ENCODE peak calls at places on chromosomes 3 and 15, in ten cellular contexts. O is astrocyte; I is colonic mucosa; R is CD8-positive, alpha-beta memory T cell; J is CD8-positive, alpha-beta T cell; E is MG63; K is heart left ventricle; L is IMR-90; M is sigmoid colon; S is left ventricle myocardium inferior. N is an unnamed sample.

GRCh38 chr3:129942296-129942695 is 32.2 kb upstream of the TRH start:
- DNase-seq in E (peak; percentile 53), S (peak; percentile 44), J (no peak), K (peak; percentile 61), O (peak; percentile 19), L (peak; percentile 49), M (no peak), R (no peak), I (peak; percentile 51), N (no peak)

GRCh38 chr3:172132159-172132586 is 92.8 kb downstream of the FNDC3B start:
- DNase-seq in R (no peak), S (no peak), I (no peak), J (no peak), E (no peak), L (no peak), O (no peak), M (no peak), K (no peak), N (no peak)

GRCh38 chr3:101099791-101100190 is 106.6 kb upstream of the ABI3BP start:
- DNase-seq in R (no peak), S (no peak), O (no peak), L (no peak), I (no peak), J (no peak), K (no peak), E (no peak), M (no peak), N (no peak)

GRCh38 chr3:117404756-117405155 is 695.2 kb downstream of the TUSC7 start:
- DNase-seq in E (no peak), R (no peak), M (no peak), O (no peak), K (no peak), L (no peak), J (no peak), S (no peak), I (no peak), N (no peak)

GRCh38 chr15:89358755-89359439 is 24.3 kb upstream of the POLG start:
- DNase-seq in R (peak; percentile 77), L (peak; percentile 56), M (peak; percentile 81), J (peak; percentile 75), S (peak; percentile 68), E (peak; percentile 64), O (peak; percentile 32), K (peak; percentile 61), I (peak; percentile 71), N (no peak)

GRCh38 chr3:8324727-8325126 is 176.9 kb upstream of the LMCD1 start:
- DNase-seq in S (peak; percentile 23), M (no peak), L (peak; percentile 27), J (peak; percentile 40), E (peak; percentile 20), I (no peak), R (peak; percentile 17), O (peak; percentile 30), K (peak; percentile 28), N (no peak)

GRCh38 chr15:75732809-75733451 is 20.3 kb upstream of the CSPG4 start:
- DNase-seq in I (peak; percentile 79), J (no peak), E (peak; percentile 68), K (peak; percentile 68), O (peak; percentile 26), S (peak; percentile 71), L (peak; percentile 65), M (peak; percentile 89), R (peak; percentile 27), N (no peak)

GRCh38 chr3:127706785-127707351 is 34.1 kb downstream of the ABTB1 start:
- DNase-seq in E (no peak), M (peak; percentile 63), R (no peak), J (no peak), K (peak; percentile 31), S (no peak), L (no peak), I (no peak), O (no peak), N (no peak)

GRCh38 chr3:14125193-14126016 is 553 bp downstream of the TMEM43 start:
- DNase-seq in I (peak; percentile 80), E (peak; percentile 85), M (peak; percentile 88), K (peak; percentile 72), L (peak; percentile 94), R (peak; percentile 17), S (peak; percentile 42), J (peak; percentile 51), O (peak; percentile 91), N (peak; percentile 96)

GRCh38 chr3:182794806-182795369 is 1.6 kb downstream of the ATP11B start:
- DNase-seq in I (no peak), M (no peak), O (no peak), L (peak; percentile 20), J (no peak), S (no peak), K (no peak), E (no peak), R (peak; percentile 17), N (no peak)

GRCh38 chr15:85542895-85543331 is 162.5 kb downstream of the AKAP13 start:
- DNase-seq in S (no peak), E (no peak), K (no peak), O (no peak), I (no peak), M (no peak), J (no peak), R (no peak), L (peak; percentile 43), N (no peak)

GRCh38 chr15:67878647-67879293 is 38.9 kb upstream of the RNU6-1 start:
- DNase-seq in R (no peak), O (no peak), I (no peak), L (no peak), S (no peak), E (no peak), M (no peak), K (no peak), J (no peak), N (no peak)

GRCh38 chr15:66729339-66729951 is 27.4 kb downstream of the SMAD6 start:
- DNase-seq in R (no peak), O (peak; percentile 51), M (peak; percentile 69), L (no peak), E (no peak), S (no peak), J (no peak), K (no peak), I (no peak), N (no peak)

GRCh38 chr3:136583823-136584222 is 168.4 kb downstream of the STAG1 start:
- DNase-seq in I (no peak), O (no peak), E (no peak), K (no peak), L (no peak), S (no peak), M (no peak), R (no peak), J (no peak), N (no peak)

GRCh38 chr3:136584728-136585127 is 167.4 kb downstream of the STAG1 start:
- DNase-seq in I (no peak), E (no peak), O (no peak), S (no peak), K (no peak), L (peak; percentile 53), R (no peak), J (no peak), M (no peak), N (no peak)

GRCh38 chr3:136586580-136586979 is 165.6 kb downstream of the STAG1 start:
- DNase-seq in O (no peak), R (no peak), E (no peak), S (no peak), J (no peak), M (no peak), L (peak; percentile 4), I (no peak), K (no peak), N (no peak)
- H3K4me3 ChIP-seq in O (no peak overlapping the region), R (no peak overlapping the region), E (no peak overlapping the region), S (no peak overlapping the region), J (no peak overlapping the region), M (no peak overlapping the region), L (no peak overlapping the region), I (no peak overlapping the region), K (no peak overlapping the region), N (no peak overlapping the region)

DNA sequence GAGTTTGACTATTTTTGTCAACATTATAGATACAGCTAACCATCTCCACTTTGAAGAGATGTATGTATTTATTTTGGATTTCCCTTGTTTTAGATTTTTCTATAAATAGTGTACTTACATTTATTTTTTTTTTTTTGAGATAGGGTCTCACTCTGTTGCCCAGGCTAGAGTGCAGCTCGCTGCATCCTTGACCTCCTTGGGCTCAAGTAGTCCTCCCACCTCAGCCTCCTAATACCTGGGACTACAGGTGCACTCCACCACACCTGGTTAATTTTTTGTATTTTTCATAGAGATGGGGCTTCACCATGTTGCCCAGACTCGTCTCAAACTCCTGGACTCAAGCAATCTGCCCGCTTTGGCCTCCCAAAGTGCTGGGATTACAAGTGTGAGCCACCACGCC is 55.3 kb upstream of the TRPM1 start:
- DNase-seq in R (no peak), O (no peak), K (no peak), J (no peak), I (no peak), E (no peak), L (no peak), S (no peak), M (no peak), N (no peak)
- H3K27me3 ChIP-seq in R (no peaks in the 10 kb centered on the region), O (peaks cover 4% of the 10 kb centered on the region), K (no peaks in the 10 kb centered on the region), J (no peaks in the 10 kb centered on the region), I (no peaks in the 10 kb centered on the region), E (no peaks in the 10 kb centered on the region), L (peaks cover 34% of the 10 kb centered on the region), S (peaks cover 6% of the 10 kb centered on the region), M (no peaks in the 10 kb centered on the region), N (no peaks in the 10 kb centered on the region)

DNA sequence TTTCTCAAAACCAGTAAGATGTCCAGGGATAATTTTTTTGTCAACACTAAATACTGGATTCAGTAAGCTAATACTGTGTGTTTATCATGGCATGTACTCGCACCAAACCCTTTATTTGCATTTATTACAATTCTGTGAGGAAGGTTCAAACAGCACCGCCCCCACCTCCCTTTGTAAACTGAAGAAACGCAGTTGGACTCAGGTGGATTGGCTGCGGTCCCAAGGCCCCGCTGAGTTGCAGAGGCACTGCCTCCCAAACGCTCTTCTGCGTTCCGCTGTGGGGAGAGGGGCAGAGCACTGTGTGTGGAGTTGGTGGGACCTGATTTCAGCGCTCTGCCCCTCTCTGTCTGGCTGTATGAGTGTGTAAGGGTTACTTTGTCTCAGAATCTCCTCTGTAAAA is 1.2 kb downstream of the RCCD1 start:
- DNase-seq in S (no peak), J (no peak), K (no peak), R (no peak), E (no peak), M (no peak), L (no peak), I (peak; percentile 85), O (no peak), N (no peak)
- H3K4me3 ChIP-seq in S (peak overlapping the region; percentile 84), J (peak overlapping the region; percentile 87), K (no peak overlapping the region), R (no peak overlapping the region), E (peak overlapping the region; percentile 89), M (peak overlapping the region; percentile 77), L (no peak overlapping the region), I (peak overlapping the region; percentile 85), O (no peak overlapping the region), N (peak overlapping the region; percentile 75)

DNA sequence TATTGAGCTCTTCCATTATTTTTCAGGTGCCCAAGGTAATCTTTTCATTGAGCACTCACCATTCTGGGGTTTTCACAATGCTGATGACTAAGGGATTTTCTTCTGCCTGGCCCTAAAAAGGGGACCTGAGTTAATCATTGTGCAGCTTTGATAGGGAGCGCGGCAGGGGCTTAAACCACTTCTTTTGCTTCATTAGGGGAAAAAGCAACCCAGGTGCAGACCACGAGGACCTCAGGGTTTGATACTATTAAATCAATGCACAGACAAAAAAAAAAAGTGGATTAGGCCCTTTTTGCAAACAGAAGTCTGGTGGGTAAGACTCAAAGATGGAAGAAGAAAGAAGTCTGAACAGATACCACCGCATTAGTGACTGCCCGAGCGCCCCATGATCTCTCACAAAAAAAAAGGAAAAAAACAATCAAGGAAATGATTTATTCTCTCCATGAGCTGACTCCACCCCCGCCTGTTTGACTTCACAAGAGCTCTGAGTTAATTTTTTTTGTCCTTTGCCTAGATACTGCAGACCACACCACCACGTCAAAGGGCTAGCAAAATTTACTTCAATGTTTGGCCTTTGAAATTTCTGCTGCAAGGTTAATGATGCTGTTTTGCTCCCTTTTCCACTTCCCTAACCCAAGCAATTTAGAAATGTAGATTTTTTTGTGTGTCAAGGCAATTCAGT is 78.0 kb upstream of the FEZF2 start:
- DNase-seq in J (no peak), R (peak; percentile 29), E (no peak), L (no peak), K (no peak), S (no peak), I (no peak), M (no peak), O (no peak), N (no peak)
- H3K27me3 ChIP-seq in J (no peaks in the 10 kb centered on the region), R (no peaks in the 10 kb centered on the region), E (no peaks in the 10 kb centered on the region), L (peaks cover 2% of the 10 kb centered on the region), K (no peaks in the 10 kb centered on the region), S (peaks cover 8% of the 10 kb centered on the region), I (no peaks in the 10 kb centered on the region), M (no peaks in the 10 kb centered on the region), O (peaks cover 3% of the 10 kb centered on the region), N (no peaks in the 10 kb centered on the region)